ENCODE peak calls at places on chromosome 7, in nine cellular contexts. W is stimulated activated CD8-positive, alpha-beta memory T cell treated with anti-CD3 and anti-CD28 coated beads, Interleukin-7, amount 100 ng/mL, for 24 hours; B is GM23248; Z is HTR-8/SVneo; R is ELR; J is sciatic nerve; V is bronchial epithelial cell; O is COR-L47; E is cardiac muscle cell. N is an unnamed sample.

GRCh38 chr7:155108144-155108901 is 38.2 kb downstream of the HTR5A start:
- DNase-seq in E (no peak), W (no peak), R (no peak), O (no peak), Z (no peak), J (no peak), B (no peak), V (no peak), N (no peak)

GRCh38 chr7:98286093-98286525 is 4.6 kb downstream of the BRI3 start:
- DNase-seq in W (no peak), O (no peak), Z (no peak), V (peak), J (peak), E (no peak), R (peak), B (peak), N (peak)

GRCh38 chr7:101017099-101017777 is 2.6 kb upstream of the MUC17 start:
- DNase-seq in W (peak), O (peak), V (peak), R (peak), E (peak), B (peak), J (peak), Z (peak), N (no peak)

GRCh38 chr7:5429857-5430611 is 6.4 kb upstream of the TNRC18 start:
- DNase-seq in B (peak), V (peak), R (peak), E (peak), O (no peak), J (no peak), Z (peak), W (no peak), N (no peak)

GRCh38 chr7:80537091-80537490 is 25.2 kb upstream of the GNAT3 start:
- DNase-seq in V (no peak), E (no peak), J (no peak), Z (no peak), B (no peak), W (no peak), O (no peak), R (no peak), N (no peak)

GRCh38 chr7:150439926-150440325 is 10.5 kb upstream of the GIMAP8 start:
- DNase-seq in E (no peak), R (peak), W (no peak), B (peak), J (no peak), V (peak), O (no peak), Z (no peak), N (no peak)

GRCh38 chr7:19117081-19117869 is at the start of gene TWIST1:
- DNase-seq in O (peak), R (peak), B (peak), Z (peak), V (no peak), J (peak), E (peak), W (no peak), N (peak)

GRCh38 chr7:94696981-94697670 is 41.2 kb upstream of the SGCE start:
- DNase-seq in E (no peak), W (no peak), O (no peak), Z (peak), B (peak), V (peak), J (peak), R (peak), N (peak)

GRCh38 chr7:132930881-132931280 is 151.0 kb downstream of the CHCHD3 start:
- DNase-seq in E (peak), W (no peak), V (peak), R (peak), Z (peak), J (no peak), B (no peak), O (peak), N (no peak)

GRCh38 chr7:69245646-69246045 is 352.6 kb upstream of the AUTS2 start:
- DNase-seq in Z (peak), W (no peak), V (no peak), B (no peak), R (no peak), E (no peak), J (no peak), O (no peak), N (no peak)

GRCh38 chr7:117124585-117125220 is 171.4 kb downstream of the ST7 start:
- DNase-seq in V (peak), J (peak), E (peak), Z (peak), O (peak), W (peak), R (peak), B (peak), N (peak)

GRCh38 chr7:148815612-148816011 is 68.5 kb downstream of the EZH2 start:
- DNase-seq in Z (no peak), B (no peak), O (peak), V (peak), E (no peak), R (no peak), W (no peak), J (no peak), N (no peak)

GRCh38 chr7:1065263-1066260 is 21.2 kb downstream of the GPR146 start:
- DNase-seq in O (peak), Z (peak), E (peak), W (peak), B (peak), J (peak), V (peak), R (peak), N (peak)

GRCh38 chr7:123051916-123052315 is 56.4 kb upstream of the TAS2R16 start:
- DNase-seq in B (no peak), W (no peak), R (no peak), V (no peak), J (no peak), O (no peak), E (no peak), Z (no peak), N (no peak)

GRCh38 chr7:47586925-47587324 is 5.0 kb upstream of the TNS3 start:
- DNase-seq in E (no peak), W (no peak), O (peak), Z (no peak), B (no peak), J (no peak), R (no peak), V (no peak), N (no peak)

GRCh38 chr7:20535541-20535940 is 79.9 kb upstream of the ABCB5 start:
- DNase-seq in J (no peak), E (no peak), W (no peak), O (no peak), R (no peak), Z (no peak), B (no peak), V (no peak), N (no peak)

GRCh38 chr7:76310102-76310957 is 7.9 kb downstream of the HSPB1 start:
- DNase-seq in J (no peak), Z (no peak), W (no peak), B (no peak), O (peak), V (no peak), E (no peak), R (no peak), N (no peak)

GRCh38 chr7:65233409-65234034 is 140.1 kb upstream of the ZNF92 start:
- DNase-seq in Z (no peak), O (no peak), J (no peak), B (no peak), W (no peak), V (peak), E (no peak), R (no peak), N (no peak)

GRCh38 chr7:30062587-30062986 is 34.4 kb downstream of the PLEKHA8 start:
- DNase-seq in R (peak), W (no peak), Z (peak), B (peak), O (peak), J (no peak), E (peak), V (peak), N (no peak)

GRCh38 chr7:137935849-137936508 is 65.9 kb downstream of the CREB3L2 start:
- DNase-seq in V (no peak), B (no peak), W (no peak), Z (no peak), E (no peak), J (no peak), O (no peak), R (no peak), N (no peak)

N was measured in tibial artery.